ENCODE peak calls at places on chromosomes 11 and 22, in four cellular contexts. Y is lung, Q is psoas muscle, B is aorta. X is an unnamed sample.

GRCh38 chr11:31956310-31956709 is 134.6 kb upstream of the RCN1 start:
- DNase-seq in Y (no peak), Q (no peak), B (no peak), X (no peak)

GRCh38 chr11:75578977-75579376 is 16.9 kb downstream of the SERPINH1 start:
- DNase-seq in Y (no peak), Q (no peak), B (no peak), X (no peak)

GRCh38 chr22:20159088-20159487 is 8.2 kb upstream of the CCDC188 start:
- DNase-seq in Y (no peak), Q (no peak), B (no peak), X (no peak)

GRCh38 chr11:17551347-17552040 is 4.4 kb downstream of the OTOG start:
- DNase-seq in Y (no peak), Q (no peak), B (no peak), X (no peak)

GRCh38 chr22:22888509-22889353 is 1.1 kb downstream of the IGLL5 start:
- DNase-seq in Y (no peak), Q (no peak), B (no peak), X (no peak)

GRCh38 chr11:69914286-69915150 is 95.3 kb upstream of the FGF3 start:
- DNase-seq in Y (no peak), Q (no peak), B (peak; percentile 49), X (no peak)

GRCh38 chr11:119065369-119065768 is 2.2 kb upstream of the VPS11 start:
- DNase-seq in Y (no peak), Q (no peak), B (no peak), X (no peak)

GRCh38 chr11:116925050-116925449 is 87.6 kb upstream of the APOA1 start:
- DNase-seq in Y (no peak), Q (no peak), B (no peak), X (no peak)

GRCh38 chr11:99020324-99021225 is at the start of gene CNTN5:
- DNase-seq in Y (peak; percentile 35), Q (peak; percentile 26), B (peak; percentile 29), X (peak; percentile 59)

GRCh38 chr22:48340727-48341709 is 1486.7 kb downstream of the BRD1 start:
- DNase-seq in Y (no peak), Q (no peak), B (no peak), X (no peak)

GRCh38 chr11:106398396-106399074 is 321.1 kb downstream of the AASDHPPT start:
- DNase-seq in Y (no peak), Q (no peak), B (no peak), X (no peak)

GRCh38 chr11:4881860-4882500 is at the start of gene OR51T1:
- DNase-seq in Y (no peak), Q (no peak), B (no peak), X (no peak)

GRCh38 chr11:87063982-87064381 is 26.2 kb downstream of the TMEM135 start:
- DNase-seq in Y (no peak), Q (no peak), B (no peak), X (no peak)

GRCh38 chr11:69044111-69045013 is 4.4 kb upstream of the TPCN2 start:
- DNase-seq in Y (peak; percentile 61), Q (peak; percentile 60), B (peak; percentile 84), X (peak; percentile 76)

GRCh38 chr22:36302439-36303114 is 49.6 kb downstream of the APOL1 start:
- DNase-seq in Y (no peak), Q (no peak), B (no peak), X (no peak)

GRCh38 chr22:45844949-45845613 is 131.9 kb downstream of the WNT7B start:
- DNase-seq in Y (no peak), Q (no peak), B (no peak), X (no peak)

GRCh38 chr11:26930518-26931247 is 63.2 kb upstream of the FIBIN start:
- DNase-seq in Y (no peak), Q (no peak), B (no peak), X (no peak)

GRCh38 chr11:56889986-56890385 is 98.7 kb upstream of the OR5AK2 start:
- DNase-seq in Y (no peak), Q (no peak), B (no peak), X (no peak)

GRCh38 chr22:46695346-46696224 is 42.5 kb downstream of the CERK start:
- DNase-seq in Y (no peak), Q (no peak), B (peak; percentile 40), X (no peak)

GRCh38 chr11:19951558-19952083 is 208.7 kb downstream of the DBX1 start:
- DNase-seq in Y (no peak), Q (no peak), B (no peak), X (no peak)

GRCh38 chr11:77091146-77091940 is 11.3 kb upstream of the OMP start:
- DNase-seq in Y (peak; percentile 76), Q (peak; percentile 80), B (peak; percentile 82), X (peak; percentile 88)

GRCh38 chr22:47166446-47167016 is 404.1 kb downstream of the TBC1D22A start:
- DNase-seq in Y (no peak), Q (no peak), B (peak; percentile 32), X (no peak)

GRCh38 chr22:31870890-31871289 is 73.4 kb upstream of the YWHAH start:
- DNase-seq in Y (no peak), Q (no peak), B (no peak), X (no peak)

GRCh38 chr11:120019191-120019590 is 118.7 kb downstream of the TRIM29 start:
- DNase-seq in Y (no peak), Q (no peak), B (no peak), X (no peak)

GRCh38 chr11:101996106-101996505 is 51.1 kb upstream of the CFAP300 start:
- DNase-seq in Y (no peak), Q (no peak), B (no peak), X (no peak)

GRCh38 chr11:128906185-128907065 is 15.3 kb downstream of the KCNJ5 start:
- DNase-seq in Y (no peak), Q (no peak), B (peak; percentile 69), X (no peak)

GRCh38 chr11:83284501-83285051 is 1.6 kb downstream of the CCDC90B start:
- DNase-seq in Y (no peak), Q (no peak), B (no peak), X (no peak)

GRCh38 chr22:18059991-18060390 is 17.8 kb upstream of the PEX26 start:
- DNase-seq in Y (no peak), Q (no peak), B (no peak), X (no peak)

GRCh38 chr11:112465433-112466024 is 204.9 kb upstream of the PLET1 start:
- DNase-seq in Y (no peak), Q (no peak), B (no peak), X (no peak)

GRCh38 chr11:36108812-36109498 is 165.1 kb downstream of the LDLRAD3 start:
- DNase-seq in Y (no peak), Q (no peak), B (no peak), X (no peak)

GRCh38 chr11:116885951-116886629 is 48.7 kb upstream of the APOA1 start:
- DNase-seq in Y (no peak), Q (no peak), B (no peak), X (no peak)

GRCh38 chr22:25402501-25403283 is 161.8 kb upstream of the GRK3 start:
- DNase-seq in Y (no peak), Q (no peak), B (no peak), X (no peak)

GRCh38 chr11:119237515-119237914 is 31.4 kb downstream of the CBL start:
- DNase-seq in Y (no peak), Q (no peak), B (no peak), X (no peak)

GRCh38 chr11:353315-353857 is 15.9 kb upstream of the B4GALNT4 start:
- DNase-seq in Y (peak; percentile 56), Q (peak; percentile 86), B (peak; percentile 93), X (peak; percentile 93)

GRCh38 chr11:62954478-62954877 is 30.3 kb downstream of the SLC22A6 start:
- DNase-seq in Y (no peak), Q (no peak), B (no peak), X (no peak)

GRCh38 chr11:62958547-62959071 is 26.2 kb downstream of the SLC22A6 start:
- DNase-seq in Y (no peak), Q (peak; percentile 24), B (no peak), X (no peak)

GRCh38 chr11:62957147-62957546 is 27.6 kb downstream of the SLC22A6 start:
- DNase-seq in Y (no peak), Q (no peak), B (no peak), X (no peak)

GRCh38 chr11:62961017-62961416 is 23.8 kb downstream of the SLC22A6 start:
- DNase-seq in Y (no peak), Q (no peak), B (no peak), X (no peak)

GRCh38 chr11:62959077-62959980 is 25.4 kb downstream of the SLC22A6 start:
- DNase-seq in Y (no peak), Q (no peak), B (no peak), X (no peak)
- H3K27ac ChIP-seq in Y (no peak overlapping the region), Q (no peak overlapping the region), B (no peak overlapping the region), X (no peak overlapping the region)

GRCh38 chr11:66386171-66387069 is 14.9 kb upstream of the SLC29A2 start:
- DNase-seq in Y (peak; percentile 82), Q (peak; percentile 87), B (peak; percentile 89), X (peak; percentile 95)
- H3K4me3 ChIP-seq in Y (no peak overlapping the region), Q (peak overlapping the region; percentile 42), B (no peak overlapping the region), X (no peak overlapping the region)

GRCh38 chr22:42615092-42615859 is 593 bp upstream of the POLDIP3 start:
- DNase-seq in Y (peak; percentile 92), Q (peak; percentile 83), B (peak; percentile 91), X (peak; percentile 97)
- H3K4me1 ChIP-seq in Y (peaks cover 17% of the 10 kb centered on the region), Q (peaks cover 42% of the 10 kb centered on the region), B (no peaks in the 10 kb centered on the region), X (no peaks in the 10 kb centered on the region)

GRCh38 chr11:37511425-37511933 is 913.4 kb upstream of the RAG2 start:
- DNase-seq in Y (no peak), Q (no peak), B (no peak), X (no peak)
- H3K27ac ChIP-seq in Y (no peak overlapping the region), Q (no peak overlapping the region), B (no peak overlapping the region), X (no peak overlapping the region)

DNA sequence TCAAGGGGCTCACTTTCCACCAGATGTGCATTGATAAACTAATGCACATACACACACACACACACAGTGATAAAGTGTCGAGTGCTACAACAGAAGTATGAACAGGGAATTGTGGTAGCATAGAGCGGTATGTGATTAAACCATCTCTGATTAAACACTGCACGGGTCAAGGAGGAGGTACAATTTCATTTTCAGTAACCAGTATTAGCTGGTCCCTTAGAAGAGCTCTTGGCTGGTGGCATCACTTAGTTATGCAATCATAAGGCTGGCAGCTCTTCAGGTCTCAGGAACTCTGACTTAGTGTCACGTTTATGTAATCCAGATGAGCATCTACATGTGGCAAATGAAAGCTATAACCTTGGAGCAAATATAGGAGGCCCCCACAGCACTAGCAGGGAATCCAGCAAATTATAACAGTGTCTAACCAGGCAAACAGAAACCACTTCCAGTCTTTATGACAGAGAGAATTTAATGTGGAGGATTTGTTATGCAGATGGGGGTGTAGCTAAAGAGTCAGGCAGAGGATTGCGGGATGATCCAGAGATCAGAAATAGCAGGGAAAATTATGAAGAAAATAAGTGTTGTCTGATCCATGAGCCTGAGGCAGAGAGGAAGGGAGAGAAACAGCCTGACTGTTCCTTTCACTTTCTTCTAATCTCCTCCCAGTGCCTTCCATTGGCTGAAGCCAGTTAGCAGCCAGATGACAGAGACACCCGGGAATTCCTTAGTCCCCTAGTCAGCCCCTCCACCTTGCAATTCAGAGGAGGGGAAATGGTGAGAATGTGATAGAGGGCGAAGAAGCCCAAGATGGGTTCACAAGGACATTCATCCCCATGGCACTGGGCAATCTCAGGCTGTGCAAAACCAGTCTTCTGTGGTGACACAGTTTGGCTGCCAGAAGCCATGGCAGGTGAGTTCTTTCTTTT is 533.1 kb upstream of the TENM4 start:
- DNase-seq in Y (no peak), Q (no peak), B (no peak), X (no peak)
- H3K4me3 ChIP-seq in Y (no peak overlapping the region), Q (no peak overlapping the region), B (no peak overlapping the region), X (peak overlapping the region; percentile 16)